ENCODE peak calls at places on chromosomes 16 and 17, in six cellular contexts. F, X, J, V, W and G are unnamed samples.

GRCh38 chr16:55324491-55325447 is 766 bp downstream of the IRX6 start:
- DNase-seq in J (no peak), X (no peak), V (peak; percentile 10), F (no peak), W (no peak), G (no peak)

GRCh38 chr17:50079334-50080095 is 15.6 kb upstream of the PDK2 start:
- DNase-seq in V (peak; percentile 74), X (no peak), J (peak; percentile 68), W (no peak), F (no peak), G (peak; percentile 51)

GRCh38 chr16:55732496-55732895 is 76.7 kb downstream of the SLC6A2 start:
- DNase-seq in X (no peak), W (no peak), V (no peak), J (no peak), F (no peak), G (no peak)

GRCh38 chr16:50525716-50526115 is 22.5 kb upstream of the NKD1 start:
- DNase-seq in X (no peak), F (no peak), J (no peak), W (no peak), V (no peak), G (no peak)

GRCh38 chr16:89257281-89257731 is 39.8 kb downstream of the ZNF778 start:
- DNase-seq in F (no peak), V (peak; percentile 54), W (no peak), J (no peak), X (no peak), G (no peak)

GRCh38 chr16:53864819-53865491 is 161.0 kb downstream of the FTO start:
- DNase-seq in X (no peak), W (no peak), J (peak; percentile 25), F (no peak), V (peak; percentile 57), G (peak; percentile 70)

GRCh38 chr17:42642377-42642776 is 16.7 kb upstream of the TUBG2 start:
- DNase-seq in V (no peak), W (no peak), J (no peak), F (no peak), X (no peak), G (no peak)

GRCh38 chr17:68248199-68248825 is 469 bp downstream of the AMZ2 start:
- DNase-seq in V (peak; percentile 86), X (no peak), F (no peak), W (no peak), J (no peak), G (peak; percentile 26)

GRCh38 chr16:58047557-58048348 is 22.2 kb downstream of the MMP15 start:
- DNase-seq in V (no peak), X (no peak), J (no peak), W (no peak), F (no peak), G (no peak)

GRCh38 chr16:73058616-73059409 is 10.9 kb upstream of the ZFHX3 start:
- DNase-seq in F (peak; percentile 70), X (no peak), V (peak; percentile 68), J (peak; percentile 63), W (no peak), G (no peak)

GRCh38 chr17:77821114-77821513 is 137.4 kb upstream of the TNRC6C start:
- DNase-seq in J (peak; percentile 74), V (no peak), X (no peak), W (no peak), F (no peak), G (peak; percentile 5)

GRCh38 chr17:41835800-41836549 is at the start of gene NT5C3B:
- DNase-seq in W (peak; percentile 41), J (peak; percentile 60), V (peak; percentile 68), F (peak; percentile 81), X (no peak), G (no peak)

GRCh38 chr17:78342438-78343098 is 17.3 kb downstream of the SOCS3 start:
- DNase-seq in X (no peak), J (peak; percentile 87), W (no peak), F (peak; percentile 75), V (peak; percentile 97), G (peak; percentile 78)

GRCh38 chr17:49907279-49907678 is 59.4 kb upstream of the TAC4 start:
- DNase-seq in V (no peak), X (no peak), J (no peak), F (no peak), W (no peak), G (no peak)

GRCh38 chr16:86143666-86144065 is 244.7 kb downstream of the IRF8 start:
- DNase-seq in W (no peak), J (no peak), X (no peak), V (no peak), F (no peak), G (no peak)

GRCh38 chr16:9706217-9706616 is 476.0 kb downstream of the GRIN2A start:
- DNase-seq in J (peak; percentile 2), X (no peak), V (no peak), W (no peak), F (no peak), G (no peak)

GRCh38 chr16:89048871-89049422 is 44.7 kb upstream of the ACSF3 start:
- DNase-seq in W (no peak), X (no peak), V (no peak), J (no peak), F (peak; percentile 15), G (no peak)

GRCh38 chr16:10575506-10576130 is 4.8 kb downstream of the EMP2 start:
- DNase-seq in J (peak; percentile 23), V (peak; percentile 53), F (no peak), W (no peak), X (no peak), G (peak; percentile 92)

GRCh38 chr16:31128711-31129567 is 6.6 kb downstream of the PRSS8 start:
- DNase-seq in J (peak; percentile 98), F (no peak), W (no peak), V (no peak), X (no peak), G (peak; percentile 95)

GRCh38 chr17:56230660-56231059 is 77.4 kb downstream of the ANKFN1 start:
- DNase-seq in J (peak; percentile 76), F (no peak), X (no peak), W (no peak), V (peak; percentile 57), G (peak; percentile 1)

GRCh38 chr17:416293-417206 is 63.9 kb upstream of the RPH3AL start:
- DNase-seq in W (peak; percentile 44), V (no peak), J (no peak), F (no peak), X (no peak), G (peak; percentile 19)

GRCh38 chr16:64983983-64984382 is 137.9 kb downstream of the CDH11 start:
- DNase-seq in J (peak; percentile 47), W (no peak), V (peak; percentile 83), F (no peak), X (no peak), G (no peak)

GRCh38 chr17:71024172-71024571 is 854.8 kb downstream of the KCNJ2 start:
- DNase-seq in W (no peak), V (no peak), F (no peak), X (peak; percentile 2), J (no peak), G (no peak)

GRCh38 chr17:80254396-80255241 is 6.0 kb upstream of the RNF213 start:
- DNase-seq in F (no peak), V (peak; percentile 95), X (peak; percentile 52), W (peak; percentile 38), J (peak; percentile 82), G (peak; percentile 93)

GRCh38 chr17:76922967-76923366 is 54.8 kb downstream of the MGAT5B start:
- DNase-seq in W (no peak), F (no peak), J (no peak), X (no peak), V (no peak), G (no peak)

GRCh38 chr17:65261152-65261551 is 124.0 kb downstream of the RGS9 start:
- DNase-seq in V (no peak), J (no peak), F (no peak), W (no peak), X (no peak), G (no peak)

GRCh38 chr17:1907818-1908698 is 78.3 kb downstream of the RPA1 start:
- DNase-seq in V (peak; percentile 75), J (no peak), X (no peak), F (no peak), W (peak; percentile 16), G (no peak)